ENCODE peak calls at places on chromosomes 6 and 20, in four cellular contexts. One of them, this sample, is unnamed.

GRCh38 chr6:39189915-39190544 is 39.2 kb downstream of the KCNK5 start:
- DNase-seq in GM12878: no peak
- DNase-seq in K562: peak
- DNase-seq in HL-60: no peak
- DNase-seq in this sample: peak

GRCh38 chr20:5933802-5934436 is 16.4 kb downstream of the TRMT6 start:
- DNase-seq in HL-60: no peak
- DNase-seq in K562: no peak
- DNase-seq in GM12878: peak
- DNase-seq in this sample: peak

GRCh38 chr20:22825076-22825475 is 210.0 kb upstream of the SSTR4 start:
- DNase-seq in GM12878: no peak
- DNase-seq in K562: no peak
- DNase-seq in HL-60: no peak
- DNase-seq in this sample: no peak

GRCh38 chr6:42316390-42316970 is 98.8 kb upstream of the MRPS10 start:
- DNase-seq in GM12878: peak
- DNase-seq in HL-60: peak
- DNase-seq in K562: no peak
- DNase-seq in this sample: no peak

GRCh38 chr6:159395614-159396013 is 226.4 kb downstream of the FNDC1 start:
- DNase-seq in HL-60: no peak
- DNase-seq in K562: no peak
- DNase-seq in GM12878: no peak
- DNase-seq in this sample: no peak

GRCh38 chr20:39605908-39606307 is 643.8 kb downstream of the DHX35 start:
- DNase-seq in K562: no peak
- DNase-seq in HL-60: no peak
- DNase-seq in GM12878: no peak
- DNase-seq in this sample: no peak

GRCh38 chr6:89596056-89596455 is 42.5 kb downstream of the LYRM2 start:
- DNase-seq in K562: no peak
- DNase-seq in GM12878: peak
- DNase-seq in HL-60: no peak
- DNase-seq in this sample: peak

GRCh38 chr6:122524056-122524455 is 52.4 kb upstream of the SERINC1 start:
- DNase-seq in HL-60: no peak
- DNase-seq in GM12878: no peak
- DNase-seq in K562: no peak
- DNase-seq in this sample: no peak

GRCh38 chr20:63089051-63089907 is 82.5 kb upstream of the BHLHE23 start:
- DNase-seq in HL-60: no peak
- DNase-seq in K562: no peak
- DNase-seq in GM12878: no peak
- DNase-seq in this sample: no peak

GRCh38 chr6:6824381-6824780 is 235.9 kb downstream of the LY86 start:
- DNase-seq in GM12878: no peak
- DNase-seq in K562: no peak
- DNase-seq in HL-60: no peak
- DNase-seq in this sample: no peak

GRCh38 chr6:20997143-20997792 is 463.0 kb downstream of the CDKAL1 start:
- DNase-seq in HL-60: no peak
- DNase-seq in K562: no peak
- DNase-seq in GM12878: no peak
- DNase-seq in this sample: no peak

GRCh38 chr20:64152906-64153305 is 11.3 kb upstream of the MYT1 start:
- DNase-seq in GM12878: no peak
- DNase-seq in K562: no peak
- DNase-seq in HL-60: no peak
- DNase-seq in this sample: no peak
- TF ChIP-seq SPI1 in GM12878: no peak
- TF ChIP-seq SPI1 in K562: no peak
- TF ChIP-seq SPI1 in HL-60: no peak
- TF ChIP-seq SPI1 in this sample: no peak

GRCh38 chr6:170301184-170301583 is 5.4 kb upstream of the FAM120B start:
- DNase-seq in HL-60: no peak
- DNase-seq in K562: no peak
- DNase-seq in GM12878: no peak
- DNase-seq in this sample: no peak

GRCh38 chr6:170306324-170307079 is at the start of gene FAM120B:
- DNase-seq in GM12878: peak
- DNase-seq in K562: peak
- DNase-seq in HL-60: peak
- DNase-seq in this sample: peak

GRCh38 chr6:170308761-170309160 is 2.2 kb downstream of the FAM120B start:
- DNase-seq in HL-60: no peak
- DNase-seq in K562: no peak
- DNase-seq in GM12878: no peak
- DNase-seq in this sample: no peak

GRCh38 chr6:170307080-170307545 is 555 bp downstream of the FAM120B start:
- DNase-seq in GM12878: no peak
- DNase-seq in K562: no peak
- DNase-seq in HL-60: no peak
- DNase-seq in this sample: no peak

GRCh38 chr6:170305772-170306323 is 710 bp upstream of the FAM120B start:
- DNase-seq in HL-60: no peak
- DNase-seq in GM12878: no peak
- DNase-seq in K562: no peak
- DNase-seq in this sample: no peak
- TF ChIP-seq SPI1 in HL-60: no peak
- TF ChIP-seq SPI1 in GM12878: no peak
- TF ChIP-seq SPI1 in K562: no peak
- TF ChIP-seq SPI1 in this sample: no peak

GRCh38 chr20:43894531-43894930 is 20.1 kb upstream of the TOX2 start:
- DNase-seq in HL-60: no peak
- DNase-seq in K562: no peak
- DNase-seq in GM12878: no peak
- DNase-seq in this sample: no peak
- TF ChIP-seq SPI1 in HL-60: no peak
- TF ChIP-seq SPI1 in K562: no peak
- TF ChIP-seq SPI1 in GM12878: no peak
- TF ChIP-seq SPI1 in this sample: no peak

GRCh38 chr6:37208793-37209192 is 38.8 kb downstream of the PIM1 start:
- DNase-seq in GM12878: no peak
- DNase-seq in K562: no peak
- DNase-seq in HL-60: no peak
- DNase-seq in this sample: no peak

GRCh38 chr6:37205997-37206340 is 36.0 kb downstream of the PIM1 start:
- DNase-seq in GM12878: no peak
- DNase-seq in HL-60: no peak
- DNase-seq in K562: no peak
- DNase-seq in this sample: no peak

GRCh38 chr6:37209461-37210205 is 39.7 kb downstream of the PIM1 start:
- DNase-seq in K562: no peak
- DNase-seq in GM12878: no peak
- DNase-seq in HL-60: no peak
- DNase-seq in this sample: no peak

GRCh38 chr6:37206674-37207073 is 36.7 kb downstream of the PIM1 start:
- DNase-seq in HL-60: no peak
- DNase-seq in GM12878: no peak
- DNase-seq in K562: no peak
- DNase-seq in this sample: no peak

GRCh38 chr6:37207903-37208456 is 38.0 kb downstream of the PIM1 start:
- DNase-seq in HL-60: peak
- DNase-seq in GM12878: peak
- DNase-seq in K562: peak
- DNase-seq in this sample: peak
- TF ChIP-seq SPI1 in HL-60: peak
- TF ChIP-seq SPI1 in GM12878: no peak
- TF ChIP-seq SPI1 in K562: peak
- TF ChIP-seq SPI1 in this sample: no peak

DNA sequence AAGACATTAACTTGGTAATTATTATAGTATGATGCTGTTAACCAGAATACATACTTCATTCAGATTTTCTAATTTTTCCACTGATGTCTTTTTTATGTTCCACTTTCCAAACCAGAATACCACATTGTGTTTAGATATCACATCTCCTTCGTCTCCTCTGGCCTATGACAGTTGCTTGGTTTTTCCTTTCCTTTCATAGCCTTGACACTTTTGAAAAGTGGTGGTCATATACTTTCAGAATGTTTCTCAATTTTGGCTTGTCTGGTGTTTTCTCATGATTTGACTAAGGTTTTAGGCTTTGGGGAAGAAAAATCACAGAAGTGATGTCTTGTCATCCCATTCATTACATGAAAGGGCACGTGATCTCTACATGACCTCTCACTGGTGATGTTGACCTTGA is 24.3 kb upstream of the RIMS4 start:
- DNase-seq in K562: no peak
- DNase-seq in GM12878: no peak
- DNase-seq in HL-60: no peak
- DNase-seq in this sample: no peak
- TF ChIP-seq SPI1 in K562: no peak
- TF ChIP-seq SPI1 in GM12878: no peak
- TF ChIP-seq SPI1 in HL-60: no peak
- TF ChIP-seq SPI1 in this sample: no peak

GRCh38 chr6:150126641-150127291 is 16.1 kb upstream of the PPP1R14C start:
- DNase-seq in GM12878: no peak
- DNase-seq in K562: no peak
- DNase-seq in HL-60: no peak
- DNase-seq in this sample: no peak
- TF ChIP-seq SPI1 in GM12878: no peak
- TF ChIP-seq SPI1 in K562: no peak
- TF ChIP-seq SPI1 in HL-60: no peak
- TF ChIP-seq SPI1 in this sample: no peak

GRCh38 chr6:14744212-14744556 is 501.7 kb upstream of the JARID2 start:
- DNase-seq in GM12878: no peak
- DNase-seq in K562: no peak
- DNase-seq in HL-60: no peak
- DNase-seq in this sample: no peak

GRCh38 chr6:14747881-14748520 is 497.9 kb upstream of the JARID2 start:
- DNase-seq in K562: no peak
- DNase-seq in HL-60: no peak
- DNase-seq in GM12878: no peak
- DNase-seq in this sample: no peak

GRCh38 chr6:14751645-14752173 is 494.2 kb upstream of the JARID2 start:
- DNase-seq in K562: no peak
- DNase-seq in GM12878: no peak
- DNase-seq in HL-60: no peak
- DNase-seq in this sample: no peak

GRCh38 chr6:14746139-14746837 is 499.6 kb upstream of the JARID2 start:
- DNase-seq in HL-60: no peak
- DNase-seq in K562: no peak
- DNase-seq in GM12878: no peak
- DNase-seq in this sample: no peak

GRCh38 chr6:14748679-14749078 is 497.2 kb upstream of the JARID2 start:
- DNase-seq in HL-60: no peak
- DNase-seq in K562: no peak
- DNase-seq in GM12878: no peak
- DNase-seq in this sample: no peak
- TF ChIP-seq SPI1 in HL-60: no peak
- TF ChIP-seq SPI1 in K562: no peak
- TF ChIP-seq SPI1 in GM12878: no peak
- TF ChIP-seq SPI1 in this sample: no peak

DNA sequence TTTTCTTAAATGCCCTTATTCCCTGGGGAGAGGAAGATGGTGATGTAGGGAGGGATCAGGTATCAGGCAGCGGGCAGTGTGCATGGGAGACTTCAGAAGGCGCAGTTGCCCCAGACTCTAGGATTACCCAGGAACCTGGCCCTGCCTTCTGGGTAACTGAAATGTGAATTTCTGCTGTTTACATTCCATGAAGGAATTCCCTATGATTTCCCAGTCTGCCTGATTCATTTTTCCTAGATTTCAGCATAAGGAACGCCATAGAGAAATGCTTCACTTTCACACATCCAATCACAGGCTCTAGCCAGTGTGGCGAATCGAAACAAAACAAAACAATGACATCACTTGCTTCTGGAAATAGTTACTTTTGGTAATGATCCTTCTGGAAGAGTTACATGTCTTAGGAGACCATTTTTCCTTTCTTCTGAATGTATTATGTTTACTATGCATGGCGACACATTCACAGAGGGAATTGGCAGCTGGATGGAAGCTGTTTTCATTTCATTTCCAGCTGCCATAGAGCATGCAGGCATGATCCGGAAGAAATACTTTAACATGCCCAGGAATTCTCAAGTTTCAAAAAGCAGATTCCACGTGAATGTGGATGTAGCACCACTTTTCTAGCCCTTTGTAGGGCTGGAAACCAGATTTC is 33.3 kb downstream of the LRP11 start:
- DNase-seq in GM12878: no peak
- DNase-seq in HL-60: no peak
- DNase-seq in K562: no peak
- DNase-seq in this sample: no peak
- TF ChIP-seq SPI1 in GM12878: no peak
- TF ChIP-seq SPI1 in HL-60: no peak
- TF ChIP-seq SPI1 in K562: no peak
- TF ChIP-seq SPI1 in this sample: no peak

DNA sequence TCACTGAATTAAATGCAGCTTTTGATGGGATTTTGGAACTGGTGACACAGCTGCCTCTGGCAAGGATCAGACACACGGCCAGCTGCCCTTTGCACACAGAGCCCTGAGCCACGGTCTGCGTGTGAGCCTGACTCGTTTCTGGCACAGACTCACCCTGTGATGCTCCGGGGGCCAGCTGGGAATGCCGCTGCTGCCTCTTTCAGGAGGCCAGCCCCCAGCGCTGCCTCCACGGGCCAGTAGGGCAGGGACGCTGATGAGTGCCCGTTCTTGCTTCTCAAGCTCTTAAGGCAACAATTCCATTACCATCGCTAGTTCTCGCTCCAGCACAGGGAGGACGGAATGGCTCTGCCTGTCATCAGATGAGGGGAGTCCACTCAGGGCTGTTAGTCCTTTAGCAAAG is 61.6 kb downstream of the IRF4 start:
- DNase-seq in GM12878: no peak
- DNase-seq in K562: no peak
- DNase-seq in HL-60: no peak
- DNase-seq in this sample: no peak
- TF ChIP-seq SPI1 in GM12878: no peak
- TF ChIP-seq SPI1 in K562: no peak
- TF ChIP-seq SPI1 in HL-60: no peak
- TF ChIP-seq SPI1 in this sample: no peak

This sample was measured in GM12891.